ENCODE peak calls at places on chromosomes 16 and 17, in four cellular contexts. S is HepG2, A is SK-N-SH, Q is HCT116. X is an unnamed sample.

GRCh38 chr17:47692895-47693666 is 880 bp upstream of the TBKBP1 start:
- DNase-seq in S (no peak), Q (no peak), A (peak), X (no peak)

GRCh38 chr17:35889818-35890773 is 9.9 kb upstream of the CCL5 start:
- DNase-seq in A (peak), S (no peak), Q (no peak), X (no peak)

GRCh38 chr17:50189396-50190277 is 11.8 kb downstream of the COL1A1 start:
- DNase-seq in A (no peak), S (no peak), Q (no peak), X (no peak)

GRCh38 chr17:44940321-44940720 is 7.3 kb downstream of the KIF18B start:
- DNase-seq in S (peak), Q (no peak), A (peak), X (no peak)

GRCh38 chr16:5010576-5011329 is 23.0 kb downstream of the NAGPA start:
- DNase-seq in Q (no peak), S (peak), A (no peak), X (no peak)

GRCh38 chr17:28320215-28321061 is 1.4 kb downstream of the TMEM97 start:
- DNase-seq in A (no peak), Q (no peak), S (no peak), X (no peak)

GRCh38 chr17:82858376-82859126 is 18.7 kb upstream of the ZNF750 start:
- DNase-seq in Q (no peak), S (no peak), A (no peak), X (no peak)

GRCh38 chr16:86462334-86463084 is 47.8 kb upstream of the FOXF1 start:
- DNase-seq in Q (no peak), S (no peak), A (no peak), X (no peak)

GRCh38 chr17:58630883-58631522 is 60.8 kb downstream of the TEX14 start:
- DNase-seq in A (no peak), Q (peak), S (no peak), X (peak)

GRCh38 chr16:61820820-61821219 is 215.4 kb downstream of the CDH8 start:
- DNase-seq in S (no peak), Q (no peak), A (no peak), X (no peak)

GRCh38 chr16:68893710-68894705 is 50.7 kb downstream of the TANGO6 start:
- DNase-seq in Q (no peak), S (peak), A (no peak), X (no peak)
- TF ChIP-seq REST in Q (peak), S (peak), A (peak), X (peak)

GRCh38 chr16:1723450-1724147 is 17.6 kb downstream of the MAPK8IP3 start:
- DNase-seq in Q (no peak), S (peak), A (peak), X (peak)
- H3K27ac ChIP-seq in Q (peak), S (no peak), A (peak), X (peak)

GRCh38 chr17:19657182-19657581 is 8.6 kb downstream of the ALDH3A2 start:
- DNase-seq in S (peak), A (no peak), Q (no peak), X (no peak)

GRCh38 chr17:19663097-19663496 is 14.5 kb downstream of the ALDH3A2 start:
- DNase-seq in Q (no peak), A (no peak), S (no peak), X (no peak)

GRCh38 chr17:19656336-19656735 is 7.8 kb downstream of the ALDH3A2 start:
- DNase-seq in A (no peak), S (no peak), Q (no peak), X (no peak)

GRCh38 chr17:19660219-19660870 is 11.8 kb downstream of the ALDH3A2 start:
- DNase-seq in A (no peak), S (peak), Q (no peak), X (no peak)

DNA sequence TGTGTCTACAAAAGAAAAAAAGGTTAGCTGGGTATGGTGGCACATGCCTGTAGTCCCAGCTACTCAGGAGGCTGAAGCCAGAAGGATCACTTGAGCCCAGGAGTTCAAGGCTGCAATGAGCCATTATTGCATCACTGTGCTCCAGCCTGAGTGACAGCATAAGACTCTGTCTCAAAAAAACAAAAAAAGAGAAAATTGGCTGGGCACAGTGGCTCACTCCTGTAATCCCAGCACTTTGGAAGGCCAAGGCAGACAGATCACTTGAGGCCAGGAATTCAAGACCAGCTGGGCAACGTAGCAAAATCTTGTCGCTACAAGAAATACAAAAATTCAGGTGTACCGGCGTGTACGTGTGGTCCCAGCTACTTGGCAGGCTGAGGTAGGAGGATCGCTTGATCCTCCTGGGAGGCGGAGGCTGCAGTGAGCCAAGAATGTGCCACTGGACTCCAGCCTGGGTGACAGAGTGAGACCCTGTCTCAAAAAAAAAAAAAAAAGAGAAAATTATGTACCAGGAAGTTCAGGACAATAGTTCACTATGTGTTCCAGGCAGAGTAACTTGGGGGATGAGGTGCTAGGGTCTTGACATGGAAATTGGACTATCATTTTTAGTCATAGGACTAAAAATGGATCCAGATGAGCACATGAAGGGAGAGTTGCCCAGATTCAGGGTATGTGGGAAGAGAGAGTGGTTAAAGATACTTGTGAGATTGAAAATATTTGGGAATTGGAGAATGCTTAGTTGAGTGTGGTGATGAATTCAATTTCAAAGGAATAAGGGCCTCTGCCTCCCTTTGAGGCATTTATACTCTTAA is 11.0 kb downstream of the ALDH3A2 start:
- DNase-seq in A (no peak), S (peak), Q (no peak), X (no peak)
- TF ChIP-seq POLR2AphosphoS5 in A (no peak), S (no peak), Q (no peak), X (no peak)

DNA sequence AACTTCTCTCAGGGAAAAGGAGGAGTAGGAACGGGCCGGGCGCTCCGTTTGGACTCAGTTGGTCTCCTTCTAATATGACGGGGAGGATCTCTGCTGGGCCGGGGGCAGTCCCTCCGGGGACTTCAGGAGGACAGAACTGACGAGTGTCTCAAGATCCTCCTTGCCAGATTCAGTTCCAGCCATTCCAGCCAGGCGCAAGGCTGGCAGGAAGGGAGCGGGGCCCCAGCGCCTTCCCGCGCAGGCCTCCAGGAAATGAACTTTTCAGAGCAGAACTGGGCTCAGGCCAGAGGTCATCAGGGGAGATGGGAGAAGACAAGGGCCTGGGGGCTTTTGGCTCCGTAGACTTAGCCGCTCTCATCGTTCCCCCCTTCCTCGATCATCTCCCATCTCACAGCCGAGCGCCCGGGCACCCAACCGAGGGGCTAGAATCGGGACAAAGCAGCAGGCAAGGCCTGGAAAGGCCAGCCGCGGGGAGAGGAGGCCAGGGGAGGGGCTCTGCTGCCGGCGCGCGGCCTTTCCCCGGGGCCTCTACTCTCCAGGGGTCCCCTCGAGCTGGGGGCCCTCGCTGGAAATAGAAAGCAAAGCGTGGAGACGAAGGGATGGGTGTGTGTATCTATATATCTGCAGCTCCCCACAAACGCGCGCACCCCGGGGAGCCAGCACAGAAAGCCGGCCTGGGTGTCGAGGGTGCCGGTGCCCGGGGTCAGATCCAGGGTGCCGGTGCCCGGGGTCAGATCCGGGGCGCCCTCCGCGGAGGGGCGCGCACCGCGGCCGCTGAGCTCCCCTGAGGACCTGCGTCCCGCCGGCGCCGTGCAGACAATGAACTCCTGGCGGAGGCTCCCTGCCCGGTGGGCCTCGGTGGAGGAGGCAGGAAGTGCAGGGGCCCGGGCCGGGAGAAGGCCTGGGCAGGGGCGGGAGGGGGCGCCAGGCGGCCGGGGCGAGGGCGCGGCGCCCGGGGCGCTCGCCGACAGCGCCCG is 1.4 kb downstream of the ZNF423 start:
- DNase-seq in Q (no peak), S (no peak), A (peak), X (no peak)
- TF ChIP-seq REST in Q (no peak), S (no peak), A (no peak), X (no peak)

GRCh38 chr17:78343433-78344201 is 16.3 kb downstream of the SOCS3 start:
- DNase-seq in A (no peak), Q (no peak), S (no peak), X (peak)
- H3K27ac ChIP-seq in A (peak), Q (peak), S (no peak), X (no peak)

GRCh38 chr16:14106457-14106856 is 35.3 kb downstream of the MRTFB start:
- DNase-seq in S (peak), A (no peak), Q (no peak), X (no peak)
- TF ChIP-seq POLR2AphosphoS5 in S (no peak), A (no peak), Q (no peak), X (no peak)

GRCh38 chr17:5282639-5283217 is 644 bp downstream of the RABEP1 start:
- DNase-seq in S (no peak), Q (no peak), A (no peak), X (peak)
- TF ChIP-seq REST in S (no peak), Q (no peak), A (no peak), X (no peak)

GRCh38 chr17:65268832-65269231 is 131.7 kb downstream of the RGS9 start:
- DNase-seq in Q (no peak), A (no peak), S (no peak), X (no peak)
- H3K27ac ChIP-seq in Q (no peak), A (peak), S (no peak), X (no peak)

DNA sequence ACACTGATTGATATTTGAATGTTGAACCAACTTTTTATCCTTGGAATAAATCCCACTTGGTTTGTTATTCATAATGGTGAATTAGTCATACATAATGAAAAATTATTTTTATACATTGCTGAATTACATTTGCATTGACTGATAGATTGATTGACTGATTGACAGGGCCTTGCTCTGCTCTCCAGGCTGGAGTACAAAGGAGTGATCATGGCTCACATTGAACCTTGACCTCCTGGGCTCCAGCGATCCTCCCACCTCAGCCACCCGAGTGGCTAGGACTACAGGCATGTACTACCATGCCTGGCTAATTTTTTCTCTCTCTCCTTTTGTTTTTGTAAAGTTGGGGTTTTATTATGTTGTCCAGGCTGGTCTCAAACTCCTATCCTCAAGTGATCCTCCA is 97.8 kb downstream of the ARHGAP44 start:
- DNase-seq in S (peak), A (no peak), Q (no peak), X (no peak)
- TF ChIP-seq POLR2AphosphoS5 in S (no peak), A (no peak), Q (no peak), X (no peak)